ENCODE peak calls at places on chromosomes 12 and 14, in four cellular contexts. U is stimulated activated naive CD8-positive, alpha-beta T cell treated with anti-CD3 and anti-CD28 coated beads, Interleukin-15, amount 100 ng/mL, for 72 hours; Z is ovary; B is fibroblast of pulmonary artery. H is an unnamed sample.

GRCh38 chr14:33647385-33647786 is 303.5 kb downstream of the EGLN3 start:
- DNase-seq in Z (no peak), B (peak; percentile 97), U (no peak), H (no peak)

GRCh38 chr14:88792572-88793258 is at the start of gene EML5:
- DNase-seq in Z (peak; percentile 90), U (peak; percentile 89), B (peak; percentile 45), H (peak; percentile 86)

GRCh38 chr12:83573676-83574075 is 887.0 kb downstream of the TMTC2 start:
- DNase-seq in Z (no peak), B (peak; percentile 1), U (no peak), H (no peak)

GRCh38 chr12:6271281-6271680 is 39.2 kb upstream of the PLEKHG6 start:
- DNase-seq in Z (no peak), B (no peak), U (no peak), H (no peak)

GRCh38 chr12:6934110-6934509 is 6.4 kb downstream of the ATN1 start:
- DNase-seq in Z (peak; percentile 54), U (no peak), B (peak; percentile 87), H (no peak)

GRCh38 chr12:30134229-30134628 is 350.5 kb upstream of the TMTC1 start:
- DNase-seq in Z (no peak), U (no peak), B (no peak), H (no peak)

GRCh38 chr14:91888641-91889476 is 21.5 kb upstream of the TC2N start:
- DNase-seq in U (no peak), Z (no peak), B (no peak), H (no peak)

GRCh38 chr14:95683793-95684192 is 2.4 kb upstream of the TCL1B start:
- DNase-seq in B (no peak), Z (no peak), U (peak; percentile 27), H (no peak)

GRCh38 chr12:54981796-54982195 is 2.8 kb downstream of the TESPA1 start:
- DNase-seq in B (no peak), Z (no peak), U (no peak), H (no peak)

GRCh38 chr12:75944905-75945412 is 86.6 kb downstream of the PHLDA1 start:
- DNase-seq in U (no peak), B (no peak), Z (no peak), H (no peak)

GRCh38 chr14:97282210-97282609 is 485.0 kb downstream of the VRK1 start:
- DNase-seq in Z (no peak), B (no peak), U (no peak), H (no peak)

GRCh38 chr14:92517761-92518160 is 4.2 kb downstream of the RIN3 start:
- DNase-seq in U (no peak), B (no peak), Z (no peak), H (no peak)

GRCh38 chr14:24130717-24131548 is 474 bp downstream of the FITM1 start:
- DNase-seq in Z (no peak), U (no peak), B (no peak), H (no peak)

GRCh38 chr12:131604146-131604844 is 106.6 kb upstream of the SFSWAP start:
- DNase-seq in U (peak; percentile 37), B (no peak), Z (no peak), H (peak; percentile 39)

GRCh38 chr14:51981218-51981854 is 8.0 kb upstream of the RTRAF start:
- DNase-seq in B (no peak), Z (no peak), U (no peak), H (peak; percentile 33)

GRCh38 chr14:80615831-80616230 is 325.7 kb downstream of the CEP128 start:
- DNase-seq in U (no peak), Z (no peak), B (no peak), H (peak; percentile 4)

GRCh38 chr12:93376436-93377251 is 1.1 kb upstream of the NUDT4 start:
- DNase-seq in Z (peak; percentile 54), B (peak; percentile 48), U (no peak), H (no peak)

GRCh38 chr12:118463677-118464076 is 87.3 kb downstream of the SUDS3 start:
- DNase-seq in Z (no peak), B (no peak), U (no peak), H (no peak)

H was measured in GM06990.